ENCODE peak calls at places on chromosome 1, in ten cellular contexts. K is T-helper 2 cell; P is NCI-H1436; Z is T-helper 1 cell; O is Caki2; G is LHCN-M2; N is GM03348; D is naive thymus-derived CD4-positive, alpha-beta T cell; S is HTR-8/SVneo; M is gastrocnemius medialis. J is an unnamed sample.

GRCh38 chr1:23913212-23913880 is at the start of gene CNR2:
- DNase-seq in N (no peak), O (no peak), P (no peak), S (no peak), D (no peak), G (no peak), M (no peak), Z (no peak), K (no peak), J (no peak)

GRCh38 chr1:45095450-45095849 is 83.4 kb downstream of the UROD start:
- DNase-seq in G (no peak), P (no peak), Z (no peak), D (no peak), K (no peak), N (no peak), S (no peak), O (no peak), M (no peak), J (no peak)

GRCh38 chr1:195005338-195005737 is 1602.9 kb downstream of the KCNT2 start:
- DNase-seq in G (no peak), N (no peak), P (no peak), Z (no peak), O (no peak), M (no peak), D (no peak), S (no peak), K (no peak), J (no peak)

GRCh38 chr1:108801101-108801500 is 54.6 kb downstream of the STXBP3 start:
- DNase-seq in O (no peak), M (no peak), G (peak), K (no peak), D (no peak), Z (no peak), P (no peak), N (peak), S (no peak), J (no peak)

GRCh38 chr1:45397285-45397684 is 57.0 kb upstream of the MUTYH start:
- DNase-seq in D (no peak), G (no peak), M (no peak), K (no peak), N (no peak), S (no peak), Z (no peak), O (no peak), P (no peak), J (no peak)

GRCh38 chr1:98030483-98030882 is 109.6 kb upstream of the DPYD start:
- DNase-seq in M (no peak), K (no peak), D (no peak), P (no peak), O (no peak), G (peak), Z (no peak), S (no peak), N (no peak), J (no peak)

GRCh38 chr1:89739013-89739843 is 81.6 kb upstream of the LRRC8D start:
- DNase-seq in G (no peak), S (no peak), P (no peak), N (peak), O (no peak), Z (no peak), M (no peak), K (no peak), D (no peak), J (no peak)

GRCh38 chr1:76759950-76760349 is 107.3 kb upstream of the ST6GALNAC5 start:
- DNase-seq in K (no peak), D (no peak), N (no peak), Z (no peak), O (peak), S (no peak), P (peak), G (peak), M (no peak), J (peak)

GRCh38 chr1:77542784-77543183 is 139.7 kb downstream of the ZZZ3 start:
- DNase-seq in D (no peak), S (no peak), N (no peak), G (peak), M (no peak), Z (no peak), K (no peak), O (no peak), P (no peak), J (no peak)

GRCh38 chr1:84365225-84366221 is 32.8 kb upstream of the DNASE2B start:
- DNase-seq in P (no peak), K (no peak), M (no peak), S (peak), D (no peak), O (peak), G (peak), Z (no peak), N (peak), J (no peak)

GRCh38 chr1:7389201-7389785 is 381.8 kb upstream of the VAMP3 start:
- DNase-seq in N (peak), S (no peak), O (no peak), P (no peak), D (no peak), Z (no peak), K (no peak), G (peak), M (no peak), J (no peak)

GRCh38 chr1:115466433-115466832 is 128.4 kb upstream of the NGF start:
- DNase-seq in D (no peak), G (no peak), N (no peak), Z (no peak), P (no peak), M (no peak), K (no peak), S (no peak), O (no peak), J (no peak)

GRCh38 chr1:33715195-33715811 is 148.6 kb upstream of the HMGB4 start:
- DNase-seq in D (no peak), K (no peak), S (no peak), P (no peak), O (no peak), N (no peak), M (no peak), G (no peak), Z (no peak), J (no peak)

GRCh38 chr1:27395441-27396195 is 3.2 kb downstream of the GPR3 start:
- DNase-seq in G (peak), M (peak), Z (peak), N (peak), S (peak), O (peak), D (peak), P (peak), K (peak), J (peak)